ENCODE peak calls at places on chromosome 17, in seven cellular contexts. C is SK-N-SH, Z is K562, Q is GM12891, B is GM12878, W is H1, A is HepG2. E is an unnamed sample.

GRCh38 chr17:75090871-75091854 is 3.4 kb downstream of the SLC16A5 start:
- DNase-seq in B (no peak), Z (peak), C (peak), Q (no peak), A (peak), W (no peak), E (no peak)

GRCh38 chr17:59292174-59292523 is 39.3 kb upstream of the YPEL2 start:
- DNase-seq in Z (no peak), A (no peak), W (no peak), Q (no peak), B (no peak), C (no peak), E (no peak)

GRCh38 chr17:14197582-14197981 is 39.1 kb downstream of the CDRT15 start:
- DNase-seq in Q (no peak), C (no peak), Z (no peak), B (no peak), W (no peak), A (no peak), E (no peak)

GRCh38 chr17:1150863-1151685 is 28.7 kb downstream of the ABR start:
- DNase-seq in Q (no peak), C (no peak), Z (no peak), A (no peak), W (no peak), B (no peak), E (no peak)

GRCh38 chr17:34499576-34499975 is 79.8 kb upstream of the TMEM132E start:
- DNase-seq in Z (peak), C (no peak), Q (no peak), B (no peak), W (peak), A (no peak), E (no peak)

GRCh38 chr17:32299579-32300158 is 34.0 kb downstream of the RHBDL3 start:
- DNase-seq in B (no peak), Q (no peak), A (no peak), C (no peak), W (no peak), Z (no peak), E (no peak)

GRCh38 chr17:60153606-60154355 is 4.0 kb downstream of the CA4 start:
- DNase-seq in Z (no peak), A (no peak), W (no peak), B (no peak), C (peak), Q (no peak), E (no peak)

GRCh38 chr17:76434870-76435269 is 18.1 kb downstream of the UBE2O start:
- DNase-seq in B (no peak), Q (no peak), A (no peak), W (no peak), C (no peak), Z (no peak), E (no peak)

GRCh38 chr17:50396261-50397110 is 837 bp downstream of the LRRC59 start:
- DNase-seq in W (no peak), B (no peak), Q (no peak), Z (peak), C (peak), A (peak), E (no peak)

GRCh38 chr17:44932526-44933097 is 15.0 kb downstream of the KIF18B start:
- DNase-seq in C (peak), Q (no peak), W (no peak), A (no peak), B (no peak), Z (no peak), E (no peak)

GRCh38 chr17:75036643-75037268 is 10.0 kb downstream of the ATP5PD start:
- DNase-seq in Z (peak), W (no peak), C (no peak), B (no peak), A (no peak), Q (no peak), E (no peak)

GRCh38 chr17:64385187-64386083 is 5.2 kb downstream of the PECAM1 start:
- DNase-seq in B (peak), Q (no peak), W (no peak), C (no peak), A (peak), Z (peak), E (no peak)

GRCh38 chr17:77322534-77323412 is 182.0 kb downstream of the SEC14L1 start:
- DNase-seq in B (no peak), C (peak), Q (no peak), Z (peak), A (peak), W (no peak), E (peak)

GRCh38 chr17:53649201-53649600 is 173.5 kb upstream of the KIF2B start:
- DNase-seq in A (no peak), B (no peak), W (no peak), Q (no peak), C (no peak), Z (no peak), E (no peak)

GRCh38 chr17:76924345-76925332 is 56.4 kb downstream of the MGAT5B start:
- DNase-seq in Q (no peak), A (no peak), W (no peak), C (peak), B (no peak), Z (no peak), E (no peak)

GRCh38 chr17:71436479-71436878 is 684.3 kb upstream of the SOX9 start:
- DNase-seq in W (no peak), B (no peak), Z (no peak), Q (no peak), C (no peak), A (no peak), E (no peak)

GRCh38 chr17:45147581-45148182 is 593 bp upstream of the HEXIM1 start:
- DNase-seq in W (peak), A (peak), B (peak), Q (peak), C (no peak), Z (peak), E (peak)

GRCh38 chr17:14442798-14443553 is 142.1 kb downstream of the HS3ST3B1 start:
- DNase-seq in W (no peak), A (no peak), B (no peak), Z (no peak), Q (no peak), C (no peak), E (no peak)

GRCh38 chr17:41666708-41667279 is 21.9 kb upstream of the EIF1 start:
- DNase-seq in Z (peak), A (peak), Q (peak), B (peak), C (peak), W (peak), E (peak)

GRCh38 chr17:35241520-35241919 is 1.4 kb upstream of the SLFN5 start:
- DNase-seq in C (no peak), Q (no peak), Z (no peak), B (no peak), W (no peak), A (no peak), E (no peak)

GRCh38 chr17:59353936-59354755 is 22.7 kb downstream of the YPEL2 start:
- DNase-seq in Z (no peak), Q (no peak), C (no peak), W (no peak), A (no peak), B (no peak), E (no peak)

GRCh38 chr17:77142689-77143088 is 1.9 kb downstream of the SEC14L1 start:
- DNase-seq in Q (no peak), A (no peak), B (no peak), C (no peak), Z (no peak), W (no peak), E (no peak)

GRCh38 chr17:75864448-75864871 is 9.3 kb upstream of the WBP2 start:
- DNase-seq in Z (peak), C (peak), A (no peak), W (no peak), Q (peak), B (peak), E (peak)

GRCh38 chr17:62666061-62666800 is 38.8 kb downstream of the MRC2 start:
- DNase-seq in C (peak), W (no peak), Q (no peak), B (no peak), A (no peak), Z (no peak), E (no peak)

GRCh38 chr17:62665599-62665998 is 38.1 kb downstream of the MRC2 start:
- DNase-seq in A (no peak), Z (no peak), Q (no peak), C (no peak), W (no peak), B (no peak), E (no peak)

GRCh38 chr17:62666801-62667591 is 39.5 kb downstream of the MRC2 start:
- DNase-seq in Q (no peak), A (no peak), W (no peak), B (no peak), C (peak), Z (no peak), E (no peak)

GRCh38 chr17:62670202-62670821 is 42.8 kb downstream of the MRC2 start:
- DNase-seq in A (peak), Z (no peak), B (no peak), W (peak), C (peak), Q (no peak), E (no peak)

GRCh38 chr17:62668091-62668804 is 40.8 kb downstream of the MRC2 start:
- DNase-seq in W (no peak), Z (no peak), C (peak), Q (no peak), A (no peak), B (no peak), E (no peak)
- TF ChIP-seq TAF1 in W (no peak), Z (no peak), C (no peak), Q (no peak), A (no peak), B (no peak), E (no peak)

DNA sequence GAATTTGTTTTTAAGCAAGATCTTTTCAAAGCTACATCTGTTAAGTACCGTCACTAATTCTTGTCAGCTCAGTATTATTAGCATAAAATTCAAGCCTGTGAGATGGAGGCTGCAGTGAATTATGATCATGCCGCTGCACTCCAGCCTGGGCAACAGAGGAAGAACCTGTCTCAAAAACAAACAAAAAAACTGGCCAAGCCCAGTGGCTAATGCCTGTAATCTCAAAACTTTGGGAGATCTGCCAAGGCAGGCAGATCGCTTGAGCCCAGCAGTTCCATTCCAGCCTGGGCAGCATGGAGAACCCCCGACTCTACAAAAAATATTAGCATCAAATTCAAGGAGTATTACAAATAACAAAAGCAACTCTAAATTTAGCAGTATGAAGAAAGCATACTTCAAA is 88.0 kb downstream of the STXBP4 start:
- DNase-seq in A (peak), W (no peak), C (peak), Q (no peak), Z (no peak), B (no peak), E (no peak)
- TF ChIP-seq TAF1 in A (no peak), W (no peak), C (no peak), Q (no peak), Z (no peak), B (no peak), E (no peak)

GRCh38 chr17:57466042-57466471 is 209.7 kb downstream of the MSI2 start:
- DNase-seq in Q (no peak), C (no peak), A (no peak), B (no peak), Z (no peak), W (no peak), E (no peak)
- TF ChIP-seq TAF1 in Q (no peak), C (no peak), A (no peak), B (no peak), Z (no peak), W (no peak), E (no peak)

DNA sequence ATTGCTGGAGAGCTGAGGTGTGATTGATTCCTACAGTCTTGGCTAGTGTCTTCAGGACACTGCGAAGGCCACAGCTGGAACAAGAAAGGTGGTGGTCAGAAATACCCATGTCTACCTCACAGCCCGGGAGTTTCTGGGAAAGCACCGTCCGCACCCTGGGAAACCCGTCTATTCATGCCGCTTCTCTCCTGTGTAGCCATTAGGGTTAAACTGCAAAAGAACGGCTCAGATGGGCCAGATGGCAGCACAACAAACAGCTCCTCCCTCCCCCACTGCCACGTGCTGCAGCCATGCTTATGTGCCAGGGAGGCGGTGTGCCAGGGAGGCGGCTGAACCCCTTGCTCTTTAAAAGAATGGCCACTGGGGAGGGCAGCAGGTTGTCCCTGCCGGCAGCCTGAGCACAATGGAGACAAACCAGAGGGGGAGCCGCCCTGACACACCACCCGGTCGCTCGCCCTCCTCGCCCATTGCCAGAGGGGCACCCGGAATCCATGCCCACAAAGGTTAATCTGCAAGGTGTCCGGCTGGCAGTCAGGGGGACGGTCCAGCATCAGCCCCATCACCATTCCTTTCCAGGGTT is 65.2 kb downstream of the CYTH1 start:
- DNase-seq in A (no peak), Z (no peak), W (peak), B (no peak), C (peak), Q (no peak), E (no peak)
- TF ChIP-seq TAF1 in A (peak), Z (no peak), W (no peak), B (no peak), C (peak), Q (no peak), E (no peak)

GRCh38 chr17:8006836-8007680 is 4.6 kb downstream of the GUCY2D start:
- DNase-seq in Z (no peak), W (no peak), Q (no peak), B (no peak), A (no peak), C (no peak), E (no peak)
- TF ChIP-seq TAF1 in Z (no peak), W (no peak), Q (no peak), B (no peak), A (no peak), C (no peak), E (no peak)

GRCh38 chr17:7833011-7833794 is 814 bp upstream of the KDM6B start:
- DNase-seq in Z (no peak), Q (no peak), B (no peak), A (no peak), W (no peak), C (no peak), E (no peak)

GRCh38 chr17:7832431-7832830 is 1.6 kb upstream of the KDM6B start:
- DNase-seq in Q (no peak), A (no peak), B (no peak), W (no peak), C (no peak), Z (no peak), E (no peak)

GRCh38 chr17:7830616-7831015 is 3.4 kb upstream of the KDM6B start:
- DNase-seq in C (no peak), Z (no peak), B (no peak), Q (no peak), W (no peak), A (no peak), E (no peak)

GRCh38 chr17:7833795-7834553 is at the start of gene KDM6B:
- DNase-seq in Z (peak), Q (peak), B (no peak), A (peak), C (peak), W (peak), E (peak)

DNA sequence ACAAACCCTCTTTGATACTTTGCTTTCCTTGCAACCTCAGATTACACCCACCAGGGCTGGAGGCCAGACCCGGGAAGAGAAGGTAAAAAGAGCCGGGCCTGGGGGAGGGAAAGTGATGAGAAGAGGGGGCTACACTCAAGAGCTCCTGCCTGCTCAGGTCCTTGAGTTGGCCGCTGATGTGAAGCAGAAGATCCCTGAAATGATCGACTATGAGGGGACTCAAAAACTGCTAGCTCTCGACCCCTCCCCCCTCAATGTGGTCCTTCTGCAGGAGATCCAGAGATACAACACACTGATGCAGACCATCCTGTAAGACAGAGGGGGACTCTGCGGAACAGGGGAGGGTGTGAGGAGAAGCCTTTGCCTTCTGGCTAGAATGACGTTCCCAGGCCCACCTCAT is 2.8 kb upstream of the KDM6B start:
- DNase-seq in C (no peak), Z (no peak), W (no peak), B (no peak), A (no peak), Q (no peak), E (no peak)
- TF ChIP-seq TAF1 in C (no peak), Z (no peak), W (no peak), B (no peak), A (no peak), Q (no peak), E (no peak)

E was measured in GM12892.